ENCODE peak calls at places on chromosomes 6 and 20, in four cellular contexts. A, P, H and N are unnamed samples.

GRCh38 chr6:127342296-127342945 is 988 bp downstream of the ECHDC1 start:
- DNase-seq in A (no peak), P (no peak), H (no peak), N (no peak)

GRCh38 chr6:132405143-132405915 is 4.1 kb upstream of the MOXD1 start:
- DNase-seq in A (no peak), P (no peak), H (no peak), N (no peak)

GRCh38 chr6:128491643-128492206 is 28.7 kb downstream of the PTPRK start:
- DNase-seq in A (peak), P (no peak), H (no peak), N (no peak)

GRCh38 chr6:71404145-71404966 is 115.7 kb downstream of the OGFRL1 start:
- DNase-seq in A (no peak), P (no peak), H (no peak), N (no peak)

GRCh38 chr6:73521351-73522254 is 771 bp upstream of the EEF1A1 start:
- DNase-seq in A (peak), P (no peak), H (peak), N (peak)

GRCh38 chr6:56850618-56851017 is 104.3 kb upstream of the BEND6 start:
- DNase-seq in A (no peak), P (no peak), H (no peak), N (no peak)

GRCh38 chr20:15317546-15318242 is 980.3 kb upstream of the FLRT3 start:
- DNase-seq in A (no peak), P (no peak), H (no peak), N (no peak)

GRCh38 chr6:27593200-27593818 is 120.4 kb upstream of the ZNF184 start:
- DNase-seq in A (no peak), P (no peak), H (no peak), N (no peak)

GRCh38 chr6:43695078-43695966 is 7.7 kb upstream of the MRPS18A start:
- DNase-seq in A (no peak), P (no peak), H (no peak), N (no peak)

GRCh38 chr6:136608991-136609390 is 58.8 kb upstream of the MAP7 start:
- DNase-seq in A (no peak), P (no peak), H (no peak), N (no peak)

GRCh38 chr6:150567823-150568383 is 31.8 kb upstream of the PLEKHG1 start:
- DNase-seq in A (no peak), P (no peak), H (no peak), N (no peak)

GRCh38 chr6:26216886-26217713 is 129.9 kb downstream of the HFE start:
- DNase-seq in A (peak), P (peak), H (peak), N (peak)

GRCh38 chr6:137866200-137866913 is 702 bp upstream of the TNFAIP3 start:
- DNase-seq in A (no peak), P (peak), H (peak), N (peak)

GRCh38 chr6:38639498-38640215 is at the start of gene BTBD9:
- DNase-seq in A (peak), P (peak), H (peak), N (peak)

GRCh38 chr20:1478566-1478965 is 11.9 kb upstream of the NSFL1C start:
- DNase-seq in A (no peak), P (no peak), H (no peak), N (no peak)

GRCh38 chr6:142744836-142745235 is 200.1 kb downstream of the HIVEP2 start:
- DNase-seq in A (no peak), P (no peak), H (no peak), N (no peak)

GRCh38 chr6:12528171-12528570 is 188.4 kb upstream of the PHACTR1 start:
- DNase-seq in A (no peak), P (no peak), H (no peak), N (no peak)

GRCh38 chr6:11806561-11807317 is 28.1 kb upstream of the ADTRP start:
- DNase-seq in A (no peak), P (no peak), H (no peak), N (no peak)

GRCh38 chr20:891121-892080 is 24.7 kb downstream of the ANGPT4 start:
- DNase-seq in A (no peak), P (no peak), H (no peak), N (no peak)

GRCh38 chr6:76381612-76382011 is 309.1 kb upstream of the IMPG1 start:
- DNase-seq in A (no peak), P (no peak), H (no peak), N (no peak)

GRCh38 chr6:127950566-127951141 is 49.8 kb upstream of the THEMIS start:
- DNase-seq in A (no peak), P (no peak), H (no peak), N (no peak)

GRCh38 chr6:129195666-129196065 is 312.7 kb downstream of the LAMA2 start:
- DNase-seq in A (no peak), P (no peak), H (no peak), N (no peak)

GRCh38 chr6:156925718-156926607 is 148.8 kb downstream of the ARID1B start:
- DNase-seq in A (no peak), P (no peak), H (no peak), N (no peak)

GRCh38 chr6:145534986-145535385 is 200.3 kb downstream of the EPM2A start:
- DNase-seq in A (no peak), P (no peak), H (no peak), N (no peak)

GRCh38 chr6:72219536-72219935 is 333.2 kb downstream of the RIMS1 start:
- DNase-seq in A (no peak), P (no peak), H (no peak), N (no peak)

GRCh38 chr6:105135056-105135455 is 44.8 kb downstream of the POPDC3 start:
- DNase-seq in A (peak), P (no peak), H (no peak), N (no peak)

GRCh38 chr6:21601341-21601740 is 7.8 kb downstream of the SOX4 start:
- DNase-seq in A (no peak), P (no peak), H (no peak), N (no peak)

GRCh38 chr6:168314948-168315347 is 4.6 kb downstream of the DACT2 start:
- DNase-seq in A (no peak), P (no peak), H (no peak), N (no peak)
- TF ChIP-seq CTCF in A (peak), P (no peak), H (peak), N (peak)

DNA sequence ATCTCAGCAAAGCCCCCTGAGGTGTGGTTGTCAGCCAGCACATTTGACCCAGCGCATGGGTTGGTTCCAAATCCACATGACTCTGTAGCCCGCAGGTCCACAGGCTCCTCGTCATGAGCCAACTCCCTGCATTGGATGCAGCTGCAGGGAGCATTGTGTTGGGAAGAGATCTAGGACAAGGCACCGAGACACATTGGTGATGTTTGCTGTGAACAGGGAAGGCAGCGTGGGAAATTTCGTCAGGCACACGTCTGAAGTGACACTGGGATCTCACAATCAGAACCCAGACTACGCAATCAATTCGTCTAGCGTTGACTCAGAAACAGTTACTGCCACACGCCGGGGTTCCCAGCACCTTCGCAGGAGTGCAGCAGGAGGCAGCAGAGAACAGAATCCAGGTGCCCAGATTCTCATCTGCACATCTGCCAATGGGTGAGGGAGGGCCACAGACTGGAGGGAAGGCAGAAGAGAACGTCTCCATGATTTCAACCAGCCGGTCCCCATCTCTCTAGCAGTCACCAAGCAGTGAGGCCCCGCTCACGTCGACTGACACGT is 177.0 kb downstream of the TTLL2 start:
- DNase-seq in A (peak), P (no peak), H (no peak), N (no peak)
- TF ChIP-seq CTCF in A (peak), P (no peak), H (no peak), N (peak)

DNA sequence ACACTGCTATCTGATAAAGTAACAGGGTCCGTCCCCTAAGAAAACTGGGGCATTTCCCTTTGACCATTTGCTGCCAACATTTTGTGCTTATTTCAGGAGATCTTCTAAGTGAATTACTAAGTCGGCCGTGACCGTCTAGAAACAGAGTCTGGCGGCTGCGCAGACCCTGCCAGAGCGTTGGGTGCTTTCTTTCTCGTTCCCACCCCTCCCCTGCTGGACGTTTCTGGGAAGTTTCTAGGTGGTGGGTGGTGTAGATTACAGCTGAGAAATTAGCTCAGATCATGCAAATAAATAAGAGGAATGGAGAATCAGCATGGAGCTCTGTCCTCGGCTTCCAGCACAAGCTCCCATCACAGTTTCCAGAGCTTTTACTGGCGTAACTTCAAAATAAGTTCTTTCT is 128.0 kb downstream of the MYLK4 start:
- DNase-seq in A (no peak), P (no peak), H (no peak), N (no peak)
- TF ChIP-seq CTCF in A (peak), P (no peak), H (no peak), N (no peak)

GRCh38 chr20:9903048-9903651 is 64.3 kb upstream of the PAK5 start:
- DNase-seq in A (peak), P (no peak), H (no peak), N (no peak)
- TF ChIP-seq CTCF in A (peak), P (no peak), H (no peak), N (peak)

DNA sequence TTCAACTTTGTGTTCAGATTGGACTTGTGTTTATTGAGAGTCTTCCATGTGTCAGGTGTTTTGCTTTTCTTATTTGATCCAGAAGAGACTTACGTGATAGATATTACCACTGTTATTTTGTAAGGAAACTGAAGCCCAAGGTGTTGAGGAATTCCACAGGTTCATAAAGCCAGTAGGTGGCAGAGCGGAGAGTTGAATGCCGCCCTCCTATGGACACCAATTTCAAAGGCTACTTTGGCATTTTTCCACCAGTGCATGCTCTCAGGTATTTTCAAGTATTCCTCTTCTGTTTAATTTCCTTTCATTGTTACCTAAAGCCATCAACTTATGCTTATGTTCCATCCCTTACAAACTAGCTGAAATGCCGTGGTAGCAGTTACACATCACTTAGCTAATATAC is 14.0 kb upstream of the COL10A1 start:
- DNase-seq in A (no peak), P (no peak), H (no peak), N (no peak)
- TF ChIP-seq CTCF in A (peak), P (no peak), H (no peak), N (no peak)

DNA sequence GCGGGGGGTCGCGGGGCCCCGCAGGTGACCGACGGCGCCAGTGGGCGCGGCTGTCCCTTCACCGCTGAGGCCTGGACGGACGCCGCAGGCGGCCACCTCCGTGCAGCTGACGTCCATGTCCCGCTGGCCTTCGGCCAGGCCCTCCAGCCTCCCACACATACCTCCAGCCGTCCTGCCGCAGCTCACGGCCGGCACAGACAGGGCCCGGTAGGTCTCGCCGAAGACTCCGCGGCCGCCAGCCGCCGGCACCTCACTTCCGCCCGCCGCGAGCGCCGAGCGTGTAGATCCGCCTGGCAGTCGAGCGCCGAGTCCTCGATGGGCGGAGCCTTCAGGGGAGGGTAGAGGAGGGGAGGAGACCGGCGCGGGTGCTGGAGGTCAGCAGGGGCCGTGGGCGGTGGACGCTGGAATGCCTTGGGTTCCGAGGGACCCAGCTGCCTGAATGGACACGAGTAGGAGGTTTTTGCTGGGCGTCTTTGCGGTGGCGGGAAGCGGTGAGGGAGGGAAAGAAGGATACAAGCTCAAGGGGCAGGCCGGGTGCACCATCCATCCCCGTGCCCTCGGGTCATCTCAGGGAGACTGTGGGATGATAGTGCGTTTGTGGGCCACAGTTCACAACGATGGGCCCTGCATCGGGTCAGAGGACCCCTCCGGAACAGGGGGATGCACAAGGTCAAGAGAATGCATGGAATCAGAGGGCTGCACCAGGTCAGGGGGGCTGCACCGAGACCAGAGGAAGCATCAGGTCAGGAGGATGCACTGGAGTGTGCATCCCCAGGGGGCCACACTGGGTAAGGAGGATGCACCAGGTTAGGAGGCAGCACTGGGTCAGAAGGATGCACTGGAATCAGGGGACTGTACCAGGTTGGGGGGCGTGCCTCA is at the start of gene EXOC2:
- DNase-seq in A (peak), P (peak), H (peak), N (peak)
- TF ChIP-seq CTCF in A (no peak), P (no peak), H (no peak), N (no peak)

GRCh38 chr6:149473080-149474052 is 11.4 kb downstream of the ZC3H12D start:
- DNase-seq in A (no peak), P (no peak), H (no peak), N (no peak)
- TF ChIP-seq CTCF in A (no peak), P (no peak), H (no peak), N (no peak)

GRCh38 chr20:52001999-52002666 is 189.4 kb downstream of the ZFP64 start:
- DNase-seq in A (no peak), P (no peak), H (no peak), N (no peak)
- TF ChIP-seq CTCF in A (peak), P (no peak), H (no peak), N (no peak)

DNA sequence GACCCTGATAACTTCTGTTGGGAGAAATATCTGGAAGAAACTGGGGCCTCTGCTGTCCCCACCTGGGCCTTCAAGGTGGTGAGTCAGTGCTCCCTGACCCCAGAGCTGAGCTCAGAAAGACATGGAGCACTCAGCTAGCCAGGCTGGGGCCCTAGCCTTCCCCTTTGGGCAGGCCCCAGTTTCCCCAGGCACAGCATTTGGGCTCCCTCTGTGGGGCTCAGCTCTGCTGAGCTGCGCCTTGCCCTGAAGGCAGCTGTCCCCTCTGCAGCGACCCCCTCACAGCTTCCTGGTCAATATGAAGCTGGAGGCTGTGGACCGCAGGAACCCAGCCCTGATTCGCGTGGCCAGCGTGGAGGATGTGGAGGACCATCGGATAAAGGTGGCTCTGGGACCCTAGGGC is 24.8 kb upstream of the SGK2 start:
- DNase-seq in A (no peak), P (peak), H (no peak), N (peak)
- TF ChIP-seq CTCF in A (no peak), P (no peak), H (no peak), N (no peak)